ENCODE peak calls at places on chromosomes 16 and 17, in five cellular contexts. K is mucosa of descending colon, X is ovary, J is left lung, U is left ventricle myocardium inferior. I is an unnamed sample. For H3K4me1, the result is how much of the 10 kb centered on the place peaks cover.

GRCh38 chr16:11253995-11254912 is 1.8 kb downstream of the SOCS1 start:
- DNase-seq in J (no peak), X (no peak), U (no peak), K (no peak), I (no peak)

GRCh38 chr17:55454906-55455474 is 33.4 kb upstream of the MMD start:
- DNase-seq in U (no peak), X (no peak), J (no peak), K (no peak), I (no peak)

GRCh38 chr16:88533945-88534641 is 36.1 kb upstream of the ZC3H18 start:
- DNase-seq in X (peak), K (peak), J (peak), U (peak), I (no peak)

GRCh38 chr16:8861563-8862308 is 7.1 kb downstream of the CARHSP1 start:
- DNase-seq in K (no peak), U (peak), J (peak), X (peak), I (no peak)

GRCh38 chr17:44378171-44378705 is 11.2 kb downstream of the ITGA2B start:
- DNase-seq in J (no peak), K (no peak), U (no peak), X (no peak), I (no peak)

GRCh38 chr17:64781394-64781793 is 119.3 kb upstream of the SMURF2 start:
- DNase-seq in K (peak), U (peak), J (peak), X (no peak), I (no peak)

GRCh38 chr16:50146479-50147435 is 6.3 kb upstream of the TENT4B start:
- DNase-seq in U (no peak), X (no peak), J (no peak), K (no peak), I (no peak)

GRCh38 chr17:38659415-38659814 is 15.3 kb downstream of the EPOP start:
- DNase-seq in K (no peak), X (no peak), U (no peak), J (no peak), I (no peak)

GRCh38 chr17:76791053-76791980 is 53.4 kb downstream of the MFSD11 start:
- DNase-seq in X (no peak), K (peak), J (no peak), U (no peak), I (no peak)

GRCh38 chr17:73624496-73624988 is 19.7 kb downstream of the SDK2 start:
- DNase-seq in U (no peak), J (no peak), X (no peak), K (no peak), I (no peak)

GRCh38 chr16:4053663-4054479 is 62.4 kb downstream of the ADCY9 start:
- DNase-seq in U (peak), X (peak), K (peak), J (no peak), I (no peak)

GRCh38 chr17:28416703-28417311 is 10.8 kb upstream of the SLC46A1 start:
- DNase-seq in K (peak), X (no peak), J (no peak), U (no peak), I (no peak)

GRCh38 chr17:63984651-63985386 is 12.1 kb upstream of the SCN4A start:
- DNase-seq in K (peak), J (no peak), U (no peak), X (no peak), I (no peak)

GRCh38 chr16:67529639-67530012 is 997 bp downstream of the RIPOR1 start:
- DNase-seq in J (peak), U (no peak), X (no peak), K (no peak), I (no peak)

GRCh38 chr16:56657555-56658430 is at the start of gene MT1F:
- DNase-seq in K (peak), J (peak), X (no peak), U (peak), I (peak)

GRCh38 chr16:9047689-9048301 is 43.6 kb upstream of the HAPSTR1 start:
- DNase-seq in U (peak), K (peak), X (peak), J (peak), I (peak)

GRCh38 chr17:823501-823902 is 41.3 kb downstream of the MRM3 start:
- DNase-seq in U (no peak), J (no peak), K (no peak), X (no peak), I (no peak)

GRCh38 chr16:73056911-73057310 is 9.0 kb upstream of the ZFHX3 start:
- DNase-seq in X (no peak), U (no peak), J (no peak), K (no peak), I (no peak)

GRCh38 chr16:26645629-26646028 is 421.1 kb upstream of the C16orf82 start:
- DNase-seq in U (no peak), X (no peak), K (peak), J (no peak), I (no peak)

GRCh38 chr17:36884495-36885160 is 52.6 kb upstream of the LHX1 start:
- DNase-seq in J (no peak), X (no peak), U (no peak), K (no peak), I (no peak)

GRCh38 chr17:49085565-49086315 is 46.8 kb upstream of the B4GALNT2 start:
- DNase-seq in K (no peak), X (no peak), J (no peak), U (no peak), I (no peak)

GRCh38 chr16:31458073-31458834 is 1.0 kb upstream of the ARMC5 start:
- DNase-seq in X (no peak), U (no peak), K (peak), J (peak), I (no peak)

GRCh38 chr17:8649157-8650118 is 18.9 kb upstream of the MYH10 start:
- DNase-seq in J (no peak), K (no peak), X (no peak), U (no peak), I (no peak)

GRCh38 chr17:21029032-21029431 is 13.8 kb downstream of the USP22 start:
- DNase-seq in K (no peak), J (no peak), X (no peak), U (no peak), I (no peak)
- H3K4me1 ChIP-seq in K (under half), J (half or more), X (under half), U (half or more), I (under half)

GRCh38 chr17:31490019-31490383 is 98.5 kb downstream of the RAB11FIP4 start:
- DNase-seq in U (no peak), J (no peak), X (no peak), K (no peak), I (no peak)
- H3K4me3 ChIP-seq in U (no peak), J (no peak), X (no peak), K (no peak), I (no peak)

GRCh38 chr16:85615852-85616607 is 2.9 kb downstream of the GSE1 start:
- DNase-seq in K (peak), U (peak), J (peak), X (peak), I (no peak)
- H3K4me1 ChIP-seq in K (under half), U (half or more), J (half or more), X (under half), I (under half)

GRCh38 chr17:43356450-43356849 is 42.3 kb upstream of the ARL4D start:
- DNase-seq in U (no peak), J (no peak), K (no peak), X (no peak), I (no peak)

GRCh38 chr17:43353364-43353763 is 45.4 kb upstream of the ARL4D start:
- DNase-seq in X (no peak), J (no peak), U (no peak), K (no peak), I (no peak)

GRCh38 chr17:43360376-43360738 is 38.4 kb upstream of the ARL4D start:
- DNase-seq in K (peak), J (no peak), X (no peak), U (no peak), I (no peak)

GRCh38 chr17:43359469-43360105 is 39.2 kb upstream of the ARL4D start:
- DNase-seq in K (no peak), J (no peak), X (no peak), U (no peak), I (no peak)

DNA sequence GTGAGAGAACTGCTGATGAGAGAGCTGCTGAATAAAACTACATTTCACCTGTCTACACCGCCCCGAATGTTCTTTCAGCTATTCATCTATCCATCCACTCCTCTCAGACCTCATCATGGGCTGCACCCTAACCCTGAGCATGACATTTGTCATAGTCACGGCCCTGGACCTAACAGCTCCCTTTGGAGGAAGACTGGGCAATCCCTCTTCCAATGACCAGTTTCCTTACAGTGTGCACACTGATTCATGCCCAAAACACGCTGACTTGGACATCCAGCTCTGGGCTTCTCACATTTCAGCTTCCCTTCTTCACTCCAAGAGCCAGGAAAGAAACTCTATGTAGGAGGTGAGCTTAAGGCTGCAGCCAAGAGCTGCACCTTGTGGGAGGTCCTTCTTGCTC is 41.8 kb upstream of the ARL4D start:
- DNase-seq in U (no peak), K (no peak), J (no peak), X (no peak), I (peak)
- H3K4me3 ChIP-seq in U (no peak), K (no peak), J (no peak), X (no peak), I (no peak)

GRCh38 chr17:47693667-47694017 is 319 bp upstream of the TBKBP1 start:
- DNase-seq in X (no peak), K (no peak), J (no peak), U (no peak), I (no peak)
- H3K4me1 ChIP-seq in X (under half), K (under half), J (under half), U (under half), I (under half)

DNA sequence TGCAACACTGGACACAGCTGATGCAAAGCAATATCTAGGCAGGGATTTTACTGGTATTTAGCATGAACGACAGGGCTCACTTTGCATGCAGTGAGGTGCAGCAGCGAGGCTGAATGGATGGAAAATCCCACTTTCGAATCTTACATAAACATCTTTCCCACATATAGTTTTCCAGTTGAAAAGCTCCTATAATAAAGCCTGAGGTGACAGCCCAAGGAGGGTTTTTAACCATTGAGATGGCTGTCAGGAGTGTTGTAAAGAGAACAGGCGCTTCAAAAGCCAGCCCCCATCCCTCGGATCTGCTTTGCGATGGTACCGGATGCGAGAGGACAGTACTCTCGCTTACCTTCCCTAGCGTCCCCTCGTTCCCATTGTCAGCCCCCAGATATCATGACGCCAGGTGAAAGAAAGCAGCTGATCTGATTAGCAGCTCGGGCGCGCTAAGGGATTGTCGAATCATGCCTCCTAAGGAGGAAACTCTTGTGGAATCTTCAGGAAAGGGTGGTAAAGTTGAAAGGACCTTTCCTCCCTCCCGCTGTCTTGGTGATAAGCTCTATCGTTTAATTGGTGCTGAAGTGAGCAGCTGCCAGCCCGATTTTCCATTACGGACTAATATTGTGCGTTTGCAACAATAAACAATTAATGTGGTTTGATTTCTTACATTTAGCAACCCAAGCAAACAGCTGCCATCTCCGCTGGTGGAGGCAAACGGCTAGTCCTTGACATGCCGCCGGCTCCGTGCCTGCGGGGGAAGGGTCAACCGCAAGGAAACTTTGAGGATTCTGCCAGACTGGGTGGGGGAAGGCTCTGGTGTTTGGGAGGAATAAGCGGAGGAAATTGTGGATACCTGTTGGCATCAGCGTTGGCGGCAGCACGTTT is 1.8 kb downstream of the CDH8 start:
- DNase-seq in J (peak), U (no peak), K (no peak), X (no peak), I (no peak)
- H3K4me3 ChIP-seq in J (no peak), U (peak), K (no peak), X (no peak), I (no peak)

DNA sequence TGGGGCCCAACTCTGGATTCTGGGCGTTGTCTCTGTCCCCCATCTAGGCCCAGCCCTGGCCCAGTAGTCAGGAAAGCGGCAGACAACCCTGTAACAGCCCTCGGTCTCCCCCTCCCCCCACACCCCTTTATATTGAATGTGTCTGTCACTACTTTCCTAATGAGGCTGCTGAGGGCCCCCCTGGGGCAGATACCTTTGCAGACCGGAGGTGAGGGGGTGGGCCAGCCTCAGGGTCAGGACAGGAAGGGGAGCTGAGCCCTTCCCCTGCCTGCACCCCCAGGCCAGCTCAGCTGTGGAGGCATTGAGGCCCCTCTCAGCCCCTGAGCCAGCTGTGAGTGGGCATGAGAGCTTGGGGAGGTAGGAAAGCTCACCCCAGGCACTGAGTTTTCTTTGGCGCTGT is 17.1 kb downstream of the RAI1 start:
- DNase-seq in X (no peak), U (no peak), K (no peak), J (peak), I (no peak)
- H3K4me1 ChIP-seq in X (under half), U (half or more), K (half or more), J (half or more), I (under half)

GRCh38 chr16:80935691-80936090 is 71.0 kb downstream of the CMC2 start:
- DNase-seq in U (no peak), K (no peak), J (no peak), X (no peak), I (no peak)

GRCh38 chr16:80931985-80932720 is 74.5 kb downstream of the CMC2 start:
- DNase-seq in U (peak), J (peak), X (peak), K (peak), I (no peak)

GRCh38 chr16:80932725-80933124 is 74.0 kb downstream of the CMC2 start:
- DNase-seq in U (peak), K (peak), J (no peak), X (peak), I (peak)

GRCh38 chr16:80936410-80936809 is 70.3 kb downstream of the CMC2 start:
- DNase-seq in K (no peak), U (no peak), X (no peak), J (no peak), I (no peak)

GRCh38 chr16:80931661-80931984 is 75.1 kb downstream of the CMC2 start:
- DNase-seq in K (no peak), X (no peak), U (no peak), J (no peak), I (no peak)
- H3K4me3 ChIP-seq in K (no peak), X (peak), U (peak), J (no peak), I (no peak)

DNA sequence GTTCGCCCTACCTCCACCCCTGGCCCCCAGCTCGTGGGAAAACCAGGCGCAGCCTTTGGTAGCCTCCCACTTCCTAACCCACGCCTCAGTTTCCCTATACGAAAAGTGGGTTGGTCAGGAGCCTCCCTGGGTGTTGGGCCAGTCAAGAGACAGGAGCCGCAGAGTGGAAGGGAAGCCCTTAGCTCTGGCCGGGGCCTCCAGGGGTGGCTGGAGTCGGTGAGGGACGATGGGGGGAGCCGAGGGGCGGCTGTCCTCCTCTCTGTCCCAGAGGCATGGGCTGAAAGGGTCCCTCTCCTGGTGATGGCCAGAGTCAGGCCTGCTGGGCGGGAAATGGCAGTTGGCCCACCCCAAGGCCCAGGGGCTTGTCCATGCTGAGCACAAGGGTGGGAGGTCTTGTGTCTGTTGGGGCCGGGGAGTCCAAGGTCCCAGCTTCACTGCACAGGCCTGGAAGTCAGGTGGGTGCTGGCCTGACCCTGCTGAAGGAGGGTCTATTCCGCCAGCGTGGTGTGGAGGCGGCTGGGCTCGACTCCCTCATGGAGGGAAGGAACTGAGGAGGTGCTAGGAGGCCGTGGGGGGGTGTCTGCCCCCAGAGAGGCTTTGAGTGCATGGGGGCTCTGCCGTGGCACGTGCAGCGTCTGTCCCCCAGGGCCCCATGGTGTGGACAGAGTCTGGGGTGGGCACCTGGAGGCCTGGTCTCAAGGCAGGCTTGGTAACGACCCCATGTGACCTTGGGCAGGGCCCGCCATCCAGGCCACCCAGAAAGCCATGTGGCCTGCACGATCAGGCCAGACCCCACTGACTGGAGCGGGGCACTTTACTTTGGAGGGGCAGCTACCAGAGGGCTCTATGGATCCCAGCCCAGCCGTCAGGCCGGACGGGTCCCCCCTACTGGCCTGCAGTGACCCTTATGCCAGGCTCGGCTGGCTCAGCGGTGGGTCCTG is 1.1 kb downstream of the SLC16A3 start:
- DNase-seq in J (peak), K (no peak), X (no peak), U (no peak), I (no peak)
- H3K4me1 ChIP-seq in J (half or more), K (under half), X (under half), U (half or more), I (under half)

GRCh38 chr17:61770043-61770442 is 93.3 kb downstream of the BRIP1 start:
- DNase-seq in X (no peak), U (no peak), K (no peak), J (no peak), I (no peak)
- H3K4me3 ChIP-seq in X (no peak), U (no peak), K (no peak), J (no peak), I (no peak)

I was measured in RWPE2.